ENCODE peak calls at places on chromosomes 3 and 15, in ten cellular contexts. P is GM10248, W is omental fat pad, L is neural crest cell, Z is nephron progenitor cell, V is tibial nerve, K is BJ, O is HFFc6, Q is lower lobe of right lung, G is brain microvascular endothelial cell. S is an unnamed sample.

GRCh38 chr3:36362973-36363372 is 17.3 kb upstream of the STAC start:
- DNase-seq in P (no peak), W (no peak), L (no peak), Z (no peak), V (no peak), K (no peak), O (no peak), Q (no peak), G (peak; percentile 72), S (peak; percentile 57)

GRCh38 chr3:64321747-64322146 is 96.5 kb upstream of the PRICKLE2 start:
- DNase-seq in P (no peak), W (no peak), L (no peak), Z (no peak), V (no peak), K (no peak), O (peak; percentile 82), Q (no peak), G (peak; percentile 87), S (peak; percentile 81)

GRCh38 chr3:158768361-158768787 is 33.5 kb upstream of the MFSD1 start:
- DNase-seq in P (no peak), W (no peak), L (no peak), Z (peak; percentile 45), V (peak; percentile 41), K (no peak), O (peak; percentile 45), Q (peak; percentile 60), G (peak; percentile 80), S (peak; percentile 76)

GRCh38 chr3:153927107-153927506 is 194.1 kb upstream of the ARHGEF26 start:
- DNase-seq in P (peak; percentile 11), W (no peak), L (no peak), Z (no peak), V (no peak), K (peak; percentile 16), O (peak; percentile 10), Q (no peak), G (peak; percentile 3), S (peak; percentile 56)

GRCh38 chr3:8607285-8608040 is 37.1 kb downstream of the SSUH2 start:
- DNase-seq in P (no peak), W (no peak), L (peak; percentile 35), Z (peak; percentile 53), V (no peak), K (no peak), O (peak; percentile 69), Q (no peak), G (peak; percentile 80), S (peak; percentile 80)

GRCh38 chr15:72994778-72995177 is 57.5 kb upstream of the NEO1 start:
- DNase-seq in P (no peak), W (no peak), L (no peak), Z (no peak), V (no peak), K (no peak), O (no peak), Q (no peak), G (no peak), S (no peak)

GRCh38 chr15:68526269-68526668 is 52.5 kb upstream of the CORO2B start:
- DNase-seq in P (no peak), W (no peak), L (no peak), Z (no peak), V (no peak), K (peak; percentile 53), O (peak; percentile 78), Q (no peak), G (peak; percentile 56), S (peak; percentile 71)

GRCh38 chr3:88921986-88922385 is 185.4 kb upstream of the EPHA3 start:
- DNase-seq in P (no peak), W (no peak), L (no peak), Z (no peak), V (no peak), K (no peak), O (no peak), Q (no peak), G (no peak), S (no peak)

GRCh38 chr3:52684184-52684583 is 1.5 kb downstream of the PBRM1 start:
- DNase-seq in P (no peak), W (no peak), L (no peak), Z (no peak), V (no peak), K (no peak), O (no peak), Q (no peak), G (no peak), S (no peak)

GRCh38 chr3:52683611-52684010 is 2.1 kb downstream of the PBRM1 start:
- DNase-seq in P (no peak), W (no peak), L (no peak), Z (no peak), V (no peak), K (no peak), O (no peak), Q (peak; percentile 85), G (no peak), S (no peak)

GRCh38 chr3:52685705-52686691 is at the start of the genes GNL3 and PBRM1:
- DNase-seq in P (peak; percentile 93), W (peak; percentile 72), L (peak; percentile 87), Z (peak; percentile 90), V (peak; percentile 85), K (peak; percentile 65), O (peak; percentile 92), Q (peak; percentile 96), G (peak; percentile 91), S (peak; percentile 98)

GRCh38 chr3:52688266-52688665 is 2.4 kb downstream of the GNL3 start:
- DNase-seq in P (no peak), W (no peak), L (no peak), Z (no peak), V (no peak), K (no peak), O (no peak), Q (no peak), G (no peak), S (no peak)

DNA sequence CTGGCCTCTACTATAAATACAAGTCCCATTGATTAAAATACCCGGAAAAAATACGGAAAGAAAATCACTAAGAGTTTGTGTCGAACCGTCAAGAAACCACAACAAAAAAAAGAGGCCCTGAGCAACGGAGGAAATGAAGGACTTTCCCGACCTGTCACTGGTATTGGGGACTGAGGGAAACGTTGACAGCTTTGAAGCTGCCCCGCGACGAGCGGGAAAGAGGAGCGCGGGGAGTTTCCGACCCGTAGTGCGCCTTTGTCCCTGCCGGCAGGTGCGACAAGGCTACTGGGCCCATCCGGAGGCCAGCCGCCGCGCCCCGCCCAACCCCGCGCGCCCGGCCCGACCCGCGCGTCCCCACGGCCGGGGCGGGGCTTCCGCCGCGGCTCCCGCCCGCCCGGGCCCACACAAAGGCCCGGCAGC is 418 bp downstream of the PBRM1 start:
- DNase-seq in P (peak; percentile 94), W (no peak), L (peak; percentile 66), Z (peak; percentile 78), V (peak; percentile 45), K (no peak), O (peak; percentile 28), Q (peak; percentile 87), G (no peak), S (peak; percentile 60)
- TF ChIP-seq CTCF in P (no peak), W (no peak), L (no peak), Z (no peak), V (no peak), K (no peak), O (no peak), Q (no peak), G (no peak), S (no peak)

DNA sequence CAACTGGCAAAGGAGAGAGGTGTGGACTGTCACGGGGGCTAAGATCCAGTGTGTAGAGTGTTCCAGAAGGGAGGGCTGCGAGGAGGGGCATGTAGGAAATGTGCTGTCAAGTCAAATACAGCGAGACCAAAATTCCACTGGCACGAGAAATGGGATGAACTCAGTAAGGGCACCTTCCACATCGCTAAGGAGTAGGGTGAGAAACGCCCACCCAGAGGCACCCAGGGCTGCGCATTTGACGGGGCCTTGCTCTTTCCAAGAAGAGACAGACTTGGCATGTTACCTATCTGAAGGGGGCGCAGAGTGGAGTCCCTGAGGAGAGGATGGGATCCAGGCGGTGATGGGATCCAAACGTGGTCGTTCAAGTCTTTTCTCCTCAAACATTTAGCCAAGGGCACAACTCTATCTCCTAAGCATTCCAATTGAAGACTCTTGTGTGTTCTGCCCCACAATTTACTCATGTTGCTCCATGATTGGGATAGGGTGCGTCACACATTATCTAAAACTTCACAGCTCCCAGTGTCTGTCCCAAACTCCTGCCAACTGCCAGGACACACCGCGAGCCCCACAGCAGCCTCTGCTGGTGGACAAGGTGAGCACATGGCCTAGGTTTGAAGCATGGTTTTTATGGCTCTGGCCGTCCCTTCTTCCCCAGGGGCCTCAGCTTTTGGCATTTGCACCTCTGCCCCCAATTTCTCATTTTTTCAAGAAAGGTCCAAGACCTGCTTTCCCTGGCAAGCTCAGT is 7.6 kb downstream of the SELENOS start:
- DNase-seq in P (no peak), W (no peak), L (no peak), Z (no peak), V (no peak), K (no peak), O (peak; percentile 39), Q (no peak), G (no peak), S (no peak)
- TF ChIP-seq CTCF in P (peak; percentile 38), W (no peak), L (peak; percentile 46), Z (peak; percentile 34), V (no peak), K (peak; percentile 43), O (peak; percentile 67), Q (peak; percentile 18), G (peak; percentile 65), S (peak; percentile 52)

DNA sequence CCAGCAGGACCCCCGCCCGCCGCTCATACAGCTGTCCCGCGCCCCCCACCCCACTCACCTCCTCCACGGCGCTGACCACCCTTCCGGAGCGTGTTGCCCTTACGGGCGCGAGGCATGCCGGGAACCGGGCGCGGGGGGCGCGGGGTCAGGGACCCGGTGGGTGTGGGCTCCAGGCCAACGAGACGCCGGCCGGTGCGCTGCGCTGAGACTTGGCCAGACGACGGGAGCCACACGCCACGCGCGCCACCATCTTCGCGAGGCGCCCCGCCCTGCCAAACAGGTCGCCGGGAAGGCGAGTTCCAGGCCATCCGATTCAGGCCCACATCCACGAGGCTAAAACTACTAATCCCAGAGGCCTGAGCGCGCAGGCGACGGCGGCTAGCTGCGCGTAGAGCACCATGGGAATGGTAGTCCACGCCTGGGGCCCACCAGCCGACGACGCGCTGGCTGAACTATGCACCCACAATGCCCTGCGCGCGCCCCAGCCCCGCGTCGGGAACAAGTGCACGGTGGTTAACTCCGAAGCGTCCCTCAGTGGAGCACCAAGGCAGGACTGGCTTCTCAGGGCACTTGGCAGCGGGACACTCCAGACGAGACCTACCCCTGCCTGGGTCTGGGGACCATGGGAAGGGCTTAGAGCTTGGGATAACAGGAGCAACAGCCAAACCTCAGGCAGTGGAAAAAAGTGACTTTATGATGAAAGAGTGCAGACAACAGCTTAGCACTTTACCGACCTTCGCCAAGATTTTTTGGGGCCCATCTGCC is at the start of gene IFRD2:
- DNase-seq in P (peak; percentile 96), W (peak; percentile 77), L (peak; percentile 90), Z (peak; percentile 94), V (peak; percentile 94), K (peak; percentile 90), O (peak; percentile 98), Q (peak; percentile 99), G (peak; percentile 98), S (peak; percentile 98)
- TF ChIP-seq CTCF in P (no peak), W (no peak), L (no peak), Z (no peak), V (no peak), K (no peak), O (no peak), Q (no peak), G (peak; percentile 11), S (no peak)

DNA sequence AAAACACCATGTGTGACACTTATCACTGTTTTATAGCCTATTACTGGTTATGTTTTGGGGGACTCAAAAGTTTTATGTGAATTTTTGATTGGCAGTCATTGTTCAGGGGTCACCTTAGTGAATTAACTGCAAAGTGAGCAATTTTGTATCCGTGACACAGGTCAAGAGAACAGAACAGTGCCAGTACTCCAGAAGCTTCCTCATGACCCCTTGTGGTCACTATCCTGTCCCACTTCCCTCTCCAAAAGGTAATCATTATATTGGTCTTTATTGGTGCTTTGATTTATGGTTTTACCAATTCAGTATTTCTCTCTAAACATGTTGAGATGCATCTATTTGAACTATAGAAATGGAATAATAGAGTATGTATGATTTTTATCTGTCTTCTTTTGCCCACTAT is 107.1 kb downstream of the STT3B start:
- DNase-seq in P (no peak), W (no peak), L (no peak), Z (no peak), V (no peak), K (no peak), O (no peak), Q (no peak), G (no peak), S (no peak)
- TF ChIP-seq CTCF in P (peak; percentile 4), W (no peak), L (peak; percentile 21), Z (no peak), V (no peak), K (no peak), O (peak; percentile 27), Q (no peak), G (no peak), S (no peak)